ENCODE peak calls at places on chromosomes 7 and 10, in seven cellular contexts. L, U, I, C, F, G and J are unnamed samples. For H3K27me3, H3K4me1 and H3K9me3, the result is how much of the 10 kb centered on the place peaks cover.

GRCh38 chr7:138865843-138866242 is 67.8 kb upstream of the ATP6V0A4 start:
- DNase-seq in U (no peak), C (peak), F (no peak), L (peak), I (no peak), G (no peak), J (no peak)

GRCh38 chr10:73161662-73162061 is 6.1 kb downstream of the ECD start:
- DNase-seq in F (no peak), C (no peak), L (peak), G (no peak), I (no peak), U (no peak), J (no peak)

GRCh38 chr7:69753981-69754380 is 155.7 kb downstream of the AUTS2 start:
- DNase-seq in C (no peak), G (no peak), F (no peak), L (no peak), U (no peak), I (no peak), J (no peak)

GRCh38 chr10:101367569-101368453 is 13.8 kb downstream of the BTRC start:
- DNase-seq in F (no peak), G (no peak), C (no peak), L (no peak), I (peak), U (no peak), J (no peak)

GRCh38 chr7:148700693-148701092 is 2.0 kb downstream of the CUL1 start:
- DNase-seq in C (no peak), F (no peak), I (peak), L (peak), U (no peak), G (no peak), J (no peak)

GRCh38 chr10:69338547-69339450 is 60.5 kb downstream of the HK1 start:
- DNase-seq in U (no peak), I (no peak), G (no peak), L (no peak), F (no peak), C (peak), J (no peak)

GRCh38 chr10:94131885-94132284 is 138.2 kb downstream of the PLCE1 start:
- DNase-seq in F (no peak), C (no peak), G (no peak), L (no peak), I (peak), U (no peak), J (no peak)

GRCh38 chr7:74412061-74412460 is 41.6 kb upstream of the GTF2IRD1 start:
- DNase-seq in F (no peak), C (peak), L (no peak), U (no peak), G (no peak), I (no peak), J (no peak)

GRCh38 chr7:90411510-90411909 is 8.2 kb downstream of the CLDN12 start:
- DNase-seq in C (no peak), G (no peak), F (no peak), U (no peak), L (no peak), I (peak), J (no peak)

GRCh38 chr10:102645741-102646609 is 1.7 kb downstream of the TRIM8 start:
- DNase-seq in L (peak), G (peak), I (peak), C (peak), F (peak), U (peak), J (peak)

GRCh38 chr7:46549892-46550639 is 629.0 kb upstream of the IGFBP3 start:
- DNase-seq in F (no peak), G (no peak), I (no peak), L (no peak), C (no peak), U (no peak), J (no peak)

GRCh38 chr7:1055084-1055450 is 10.7 kb downstream of the GPR146 start:
- DNase-seq in F (peak), L (no peak), U (no peak), I (no peak), G (no peak), C (no peak), J (no peak)

GRCh38 chr7:140230517-140230861 is 53.7 kb upstream of the KDM7A start:
- DNase-seq in G (peak), L (no peak), I (no peak), U (no peak), C (peak), F (no peak), J (peak)

GRCh38 chr10:78533776-78534175 is 500.1 kb downstream of the RPS24 start:
- DNase-seq in I (no peak), F (no peak), G (no peak), U (no peak), C (no peak), L (no peak), J (no peak)

GRCh38 chr10:110641256-110641655 is 2.9 kb upstream of the RBM20 start:
- DNase-seq in G (no peak), C (peak), U (no peak), F (no peak), I (peak), L (no peak), J (no peak)

GRCh38 chr10:96747734-96748550 is 27.6 kb upstream of the PIK3AP1 start:
- DNase-seq in G (no peak), F (no peak), L (peak), I (no peak), C (no peak), U (no peak), J (no peak)

GRCh38 chr7:105480931-105481330 is 41.1 kb downstream of the PUS7 start:
- DNase-seq in L (no peak), U (no peak), G (no peak), I (peak), F (no peak), C (no peak), J (no peak)

GRCh38 chr10:49750546-49750945 is 11.6 kb downstream of the OGDHL start:
- DNase-seq in C (peak), F (no peak), I (no peak), G (no peak), U (no peak), L (no peak), J (peak)

DNA sequence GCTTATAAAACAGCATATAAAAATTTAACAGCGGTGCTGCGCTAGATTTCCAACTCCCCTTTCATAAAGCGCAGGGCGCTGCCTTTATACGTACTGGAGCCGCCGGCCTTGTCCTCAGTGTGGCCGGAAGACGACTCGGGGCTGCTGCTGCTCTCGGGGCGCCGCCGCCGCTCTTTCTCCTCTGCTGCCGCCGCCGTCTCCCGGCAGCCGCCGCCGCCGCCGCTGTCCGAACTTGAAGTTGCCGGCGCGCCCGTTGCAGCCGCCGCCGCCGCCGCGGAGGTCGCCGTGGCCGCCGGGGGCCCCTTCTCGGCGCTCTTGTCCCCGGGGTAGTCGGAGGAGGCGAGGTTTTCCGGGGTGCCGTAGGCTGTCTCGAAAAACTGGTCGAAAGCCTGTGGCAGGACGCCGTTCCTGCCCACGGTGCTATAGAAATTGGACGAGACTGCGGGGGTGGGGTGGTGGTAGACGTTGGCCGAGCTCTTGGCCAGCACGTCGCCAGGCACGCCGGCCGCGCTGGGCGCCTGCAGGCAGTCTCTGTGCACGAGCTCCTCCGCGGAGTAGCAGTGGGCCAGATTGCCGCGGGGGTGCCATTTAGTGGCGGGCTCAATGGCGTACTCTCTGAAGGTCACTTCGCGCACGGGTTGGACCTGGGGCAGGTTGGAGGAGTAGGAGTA is 555 bp downstream of the HOXA11 start:
- DNase-seq in G (no peak), I (peak), F (no peak), C (peak), L (no peak), U (peak), J (peak)
- H3K27me3 ChIP-seq in G (half or more), I (half or more), F (under half), C (half or more), L (under half), U (half or more), J (under half)

GRCh38 chr10:118950190-118950658 is 79.3 kb upstream of the NANOS1 start:
- DNase-seq in L (no peak), I (peak), U (no peak), F (peak), C (no peak), G (no peak), J (no peak)
- H3K4me1 ChIP-seq in L (under half), I (under half), U (under half), F (under half), C (under half), G (under half), J (under half)

GRCh38 chr7:64087501-64087900 is 42.3 kb downstream of the ZNF727 start:
- DNase-seq in F (no peak), G (no peak), C (no peak), U (no peak), L (no peak), I (no peak), J (no peak)
- H3K9me3 ChIP-seq in F (under half), G (under half), C (half or more), U (half or more), L (under half), I (under half), J (under half)

GRCh38 chr10:123144697-123145541 is 3.0 kb upstream of the HMX2 start:
- DNase-seq in L (no peak), U (no peak), I (no peak), F (no peak), C (peak), G (no peak), J (no peak)

GRCh38 chr10:123143162-123143824 is 4.6 kb upstream of the HMX2 start:
- DNase-seq in I (no peak), U (no peak), G (no peak), C (peak), L (no peak), F (no peak), J (no peak)

GRCh38 chr10:123141791-123142700 is 5.9 kb upstream of the HMX2 start:
- DNase-seq in C (peak), U (no peak), L (no peak), I (no peak), F (no peak), G (no peak), J (no peak)

GRCh38 chr10:123142701-123143161 is 5.2 kb upstream of the HMX2 start:
- DNase-seq in L (no peak), C (peak), I (no peak), F (no peak), U (no peak), G (no peak), J (peak)

GRCh38 chr10:123143825-123144168 is 4.1 kb upstream of the HMX2 start:
- DNase-seq in L (no peak), U (no peak), I (no peak), G (no peak), C (no peak), F (no peak), J (no peak)
- H3K27me3 ChIP-seq in L (under half), U (half or more), I (half or more), G (half or more), C (half or more), F (under half), J (under half)

GRCh38 chr10:6179078-6179477 is 23.7 kb upstream of the PFKFB3 start:
- DNase-seq in G (no peak), F (no peak), C (no peak), U (no peak), L (no peak), I (no peak), J (no peak)

GRCh38 chr10:6176691-6177231 is 26.0 kb upstream of the PFKFB3 start:
- DNase-seq in I (peak), F (no peak), L (no peak), G (no peak), C (no peak), U (no peak), J (no peak)

GRCh38 chr10:6178581-6178980 is 24.2 kb upstream of the PFKFB3 start:
- DNase-seq in C (no peak), L (no peak), I (no peak), U (no peak), F (no peak), G (no peak), J (no peak)

GRCh38 chr10:6175329-6176055 is 27.2 kb upstream of the PFKFB3 start:
- DNase-seq in U (no peak), G (no peak), F (no peak), C (no peak), L (no peak), I (no peak), J (no peak)

DNA sequence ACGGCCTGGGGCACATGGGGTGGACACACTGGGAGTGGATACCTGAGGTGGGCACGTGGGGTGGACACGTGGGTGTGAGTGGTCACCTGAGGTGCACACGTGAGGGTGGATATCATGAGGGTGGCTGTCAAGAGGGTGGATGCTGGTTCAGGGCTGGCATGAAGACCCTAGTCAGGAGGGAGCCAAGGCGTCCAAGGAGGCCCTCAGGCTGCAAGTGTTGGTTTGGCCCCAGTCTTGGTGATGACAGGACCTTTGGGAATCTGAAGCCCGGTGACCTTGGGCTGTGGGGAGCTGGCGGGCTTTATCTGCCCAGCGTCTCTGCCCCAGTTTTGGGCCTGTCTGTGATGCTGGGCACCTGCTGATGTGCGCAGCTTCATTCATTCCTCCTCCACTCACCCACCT is 24.9 kb upstream of the PFKFB3 start:
- DNase-seq in F (no peak), L (no peak), U (no peak), G (no peak), C (no peak), I (no peak), J (no peak)
- H3K4me1 ChIP-seq in F (under half), L (under half), U (under half), G (half or more), C (under half), I (under half), J (under half)

DNA sequence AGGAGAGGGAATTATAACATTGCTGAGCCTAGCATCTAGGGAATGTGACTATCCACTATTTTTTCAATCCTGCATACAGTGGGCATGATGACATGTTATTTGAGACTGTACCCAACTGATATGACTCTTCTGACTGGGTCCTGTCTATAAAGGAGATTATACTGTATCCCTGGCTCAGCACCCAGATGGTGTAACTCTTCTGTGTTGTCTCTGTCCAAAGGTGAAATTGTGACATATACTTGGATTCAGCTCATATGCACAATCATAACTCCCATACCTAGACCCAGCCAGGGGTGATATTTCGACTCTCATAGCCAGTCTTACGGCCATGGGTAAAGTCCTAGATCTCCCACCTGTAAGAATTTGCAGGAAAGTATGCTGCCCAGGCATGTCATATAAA is 59.3 kb downstream of the ZNF736 start:
- DNase-seq in G (no peak), L (no peak), I (no peak), C (no peak), U (no peak), F (no peak), J (no peak)
- H3K9me3 ChIP-seq in G (under half), L (under half), I (under half), C (half or more), U (half or more), F (under half), J (under half)

GRCh38 chr7:30682131-30683083 is at the start of gene CRHR2:
- DNase-seq in U (no peak), F (no peak), C (peak), G (no peak), I (no peak), L (no peak), J (no peak)
- H3K27me3 ChIP-seq in U (half or more), F (under half), C (half or more), G (under half), I (half or more), L (under half), J (under half)